ENCODE peak calls at places on chromosome 15, in five cellular contexts. One of them, this sample, is unnamed.

GRCh38 chr15:48754011-48754410 is 56.9 kb downstream of the CEP152 start:
- DNase-seq in astrocyte: peak
- DNase-seq in left lung: no peak
- DNase-seq in heart right ventricle: no peak
- DNase-seq in neural progenitor cell: no peak
- DNase-seq in this sample: peak

GRCh38 chr15:66094331-66094730 is 159.2 kb downstream of the MEGF11 start:
- DNase-seq in heart right ventricle: no peak
- DNase-seq in neural progenitor cell: no peak
- DNase-seq in astrocyte: no peak
- DNase-seq in left lung: peak
- DNase-seq in this sample: no peak

GRCh38 chr15:101618056-101618455 is 34.1 kb downstream of the TM2D3 start:
- DNase-seq in astrocyte: no peak
- DNase-seq in neural progenitor cell: no peak
- DNase-seq in heart right ventricle: no peak
- DNase-seq in left lung: no peak
- DNase-seq in this sample: no peak

GRCh38 chr15:58441376-58442070 is 9.7 kb downstream of the LIPC start:
- DNase-seq in astrocyte: peak
- DNase-seq in heart right ventricle: no peak
- DNase-seq in neural progenitor cell: no peak
- DNase-seq in left lung: no peak
- DNase-seq in this sample: peak

GRCh38 chr15:84929795-84930371 is 45.4 kb downstream of the SLC28A1 start:
- DNase-seq in heart right ventricle: no peak
- DNase-seq in astrocyte: peak
- DNase-seq in left lung: no peak
- DNase-seq in neural progenitor cell: no peak
- DNase-seq in this sample: peak

GRCh38 chr15:70240082-70240481 is 142.4 kb upstream of the TLE3 start:
- DNase-seq in left lung: no peak
- DNase-seq in astrocyte: no peak
- DNase-seq in neural progenitor cell: no peak
- DNase-seq in heart right ventricle: no peak
- DNase-seq in this sample: no peak

GRCh38 chr15:64456634-64457108 is 3.7 kb upstream of the ZNF609 start:
- DNase-seq in neural progenitor cell: no peak
- DNase-seq in left lung: no peak
- DNase-seq in heart right ventricle: no peak
- DNase-seq in astrocyte: peak
- DNase-seq in this sample: no peak

GRCh38 chr15:68346986-68347385 is 69.4 kb downstream of the FEM1B start:
- DNase-seq in left lung: no peak
- DNase-seq in astrocyte: no peak
- DNase-seq in heart right ventricle: no peak
- DNase-seq in neural progenitor cell: no peak
- DNase-seq in this sample: no peak

GRCh38 chr15:39248204-39248603 is 332.7 kb upstream of the THBS1 start:
- DNase-seq in neural progenitor cell: no peak
- DNase-seq in left lung: peak
- DNase-seq in heart right ventricle: peak
- DNase-seq in astrocyte: peak
- DNase-seq in this sample: peak

GRCh38 chr15:90231028-90232017 is 2.4 kb downstream of the CIB1 start:
- DNase-seq in heart right ventricle: no peak
- DNase-seq in neural progenitor cell: no peak
- DNase-seq in astrocyte: no peak
- DNase-seq in left lung: peak
- DNase-seq in this sample: no peak

GRCh38 chr15:76340802-76341365 is 4.3 kb downstream of the ISL2 start:
- DNase-seq in left lung: no peak
- DNase-seq in heart right ventricle: no peak
- DNase-seq in neural progenitor cell: peak
- DNase-seq in astrocyte: no peak
- DNase-seq in this sample: no peak

GRCh38 chr15:101188517-101189340 is 63.1 kb downstream of the CHSY1 start:
- DNase-seq in left lung: no peak
- DNase-seq in neural progenitor cell: no peak
- DNase-seq in astrocyte: peak
- DNase-seq in heart right ventricle: no peak
- DNase-seq in this sample: no peak

GRCh38 chr15:57743424-57743823 is 36.9 kb downstream of the POLR2M start:
- DNase-seq in heart right ventricle: no peak
- DNase-seq in neural progenitor cell: peak
- DNase-seq in left lung: no peak
- DNase-seq in astrocyte: no peak
- DNase-seq in this sample: no peak

GRCh38 chr15:39781967-39782292 is 711 bp downstream of the FSIP1 start:
- DNase-seq in heart right ventricle: no peak
- DNase-seq in neural progenitor cell: no peak
- DNase-seq in astrocyte: no peak
- DNase-seq in left lung: no peak
- DNase-seq in this sample: no peak

GRCh38 chr15:64144565-64145281 is 6.8 kb upstream of the SNX22 start:
- DNase-seq in astrocyte: no peak
- DNase-seq in heart right ventricle: no peak
- DNase-seq in neural progenitor cell: no peak
- DNase-seq in left lung: no peak
- DNase-seq in this sample: no peak

GRCh38 chr15:84856731-84857417 is 27.6 kb upstream of the SLC28A1 start:
- DNase-seq in astrocyte: no peak
- DNase-seq in left lung: no peak
- DNase-seq in neural progenitor cell: no peak
- DNase-seq in heart right ventricle: no peak
- DNase-seq in this sample: no peak

GRCh38 chr15:85837011-85837433 is 42.3 kb upstream of the KLHL25 start:
- DNase-seq in astrocyte: no peak
- DNase-seq in heart right ventricle: no peak
- DNase-seq in left lung: no peak
- DNase-seq in neural progenitor cell: no peak
- DNase-seq in this sample: no peak

GRCh38 chr15:41985236-41986160 is 13.1 kb upstream of the EHD4 start:
- DNase-seq in left lung: no peak
- DNase-seq in heart right ventricle: no peak
- DNase-seq in neural progenitor cell: no peak
- DNase-seq in astrocyte: no peak
- DNase-seq in this sample: no peak

GRCh38 chr15:63283126-63283525 is 5.7 kb downstream of the APH1B start:
- DNase-seq in heart right ventricle: peak
- DNase-seq in astrocyte: no peak
- DNase-seq in neural progenitor cell: no peak
- DNase-seq in left lung: peak
- DNase-seq in this sample: no peak

GRCh38 chr15:89531796-89532537 is 35.6 kb upstream of the RHCG start:
- DNase-seq in neural progenitor cell: no peak
- DNase-seq in left lung: no peak
- DNase-seq in astrocyte: no peak
- DNase-seq in heart right ventricle: no peak
- DNase-seq in this sample: no peak

GRCh38 chr15:31309893-31310606 is 16.6 kb upstream of the KLF13 start:
- DNase-seq in left lung: no peak
- DNase-seq in astrocyte: no peak
- DNase-seq in heart right ventricle: no peak
- DNase-seq in neural progenitor cell: no peak
- DNase-seq in this sample: no peak

GRCh38 chr15:68311859-68312557 is 34.5 kb downstream of the FEM1B start:
- DNase-seq in astrocyte: no peak
- DNase-seq in left lung: no peak
- DNase-seq in heart right ventricle: no peak
- DNase-seq in neural progenitor cell: no peak
- DNase-seq in this sample: no peak

DNA sequence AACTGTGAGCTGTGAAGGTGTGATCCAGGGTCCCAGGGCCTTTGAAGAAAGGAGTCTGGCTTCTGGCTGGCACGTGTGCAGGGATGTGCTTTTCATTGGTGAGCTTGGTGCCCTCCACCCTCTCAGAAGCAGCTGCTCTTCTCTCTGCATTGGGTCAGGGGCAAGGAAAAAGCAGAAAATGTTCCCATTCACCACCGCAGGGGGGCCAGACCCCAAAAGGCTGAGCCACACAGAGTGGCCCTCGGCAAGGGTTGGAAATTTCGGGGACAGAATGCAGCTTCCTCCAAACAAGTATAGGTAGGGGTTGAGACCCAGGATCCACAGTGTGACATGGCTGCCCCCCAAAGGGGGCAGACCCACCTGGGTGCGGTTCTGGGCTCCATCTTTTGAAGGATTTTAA is 2.5 kb downstream of the CSK start:
- DNase-seq in left lung: no peak
- DNase-seq in neural progenitor cell: no peak
- DNase-seq in astrocyte: no peak
- DNase-seq in heart right ventricle: no peak
- DNase-seq in this sample: no peak
- H3K4me3 ChIP-seq in left lung: peak
- H3K4me3 ChIP-seq in neural progenitor cell: no peak
- H3K4me3 ChIP-seq in astrocyte: no peak
- H3K4me3 ChIP-seq in heart right ventricle: no peak
- H3K4me3 ChIP-seq in this sample: no peak

DNA sequence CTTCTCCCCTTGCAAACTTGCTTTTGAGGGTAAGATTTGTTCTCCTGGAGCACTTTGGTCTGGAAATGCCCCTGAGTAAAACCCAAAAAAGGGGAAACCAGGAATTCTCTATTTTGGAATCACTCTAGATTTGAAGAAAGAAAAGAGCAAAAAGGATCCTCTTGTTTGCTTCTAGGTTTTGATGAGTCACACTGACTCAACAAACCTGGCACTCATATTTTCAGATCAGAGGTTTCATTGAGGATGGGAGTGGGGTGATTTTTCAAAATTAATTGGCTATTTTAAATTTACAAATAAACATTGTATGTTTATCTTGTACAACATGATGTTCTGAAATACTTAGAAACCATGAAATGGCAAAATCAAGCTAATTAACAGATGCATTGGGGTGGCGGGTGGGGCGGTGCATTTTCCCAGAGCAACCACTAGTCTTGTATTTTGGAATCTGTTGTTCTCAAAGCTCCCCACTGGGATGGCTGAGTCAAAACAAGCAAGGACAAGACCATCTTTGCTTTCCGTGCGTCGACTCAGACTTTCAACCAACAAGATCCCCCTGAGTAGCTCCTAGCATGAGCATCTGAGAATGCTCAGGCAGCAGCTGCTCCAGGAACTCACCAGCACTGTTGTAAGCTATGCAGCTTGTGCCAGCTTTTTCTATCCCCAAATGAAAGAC is 451.4 kb downstream of the WDR72 start:
- DNase-seq in left lung: no peak
- DNase-seq in astrocyte: no peak
- DNase-seq in heart right ventricle: no peak
- DNase-seq in neural progenitor cell: no peak
- DNase-seq in this sample: no peak
- TF ChIP-seq CTCF in left lung: no peak
- TF ChIP-seq CTCF in astrocyte: no peak
- TF ChIP-seq CTCF in heart right ventricle: no peak
- TF ChIP-seq CTCF in neural progenitor cell: peak
- TF ChIP-seq CTCF in this sample: no peak

DNA sequence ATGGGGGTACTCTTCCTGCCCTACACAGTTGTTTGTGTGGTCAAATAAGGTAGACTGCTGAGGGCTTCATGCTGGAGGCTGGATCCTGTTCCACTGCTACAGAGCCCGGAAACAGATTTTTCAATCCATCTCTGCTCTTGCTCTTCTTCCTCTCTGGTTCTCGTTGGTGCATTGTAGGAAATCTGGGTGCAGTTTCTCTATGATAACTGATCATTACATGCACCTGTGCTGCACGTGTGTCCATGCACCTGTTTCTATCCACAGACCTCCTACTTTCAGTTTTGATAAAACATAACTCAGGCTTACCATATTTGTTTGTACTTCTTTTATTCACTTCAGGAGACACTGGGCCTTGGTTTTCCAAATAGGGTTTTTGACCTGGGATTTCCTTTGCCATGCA is 21.3 kb downstream of the MINAR1 start:
- DNase-seq in astrocyte: no peak
- DNase-seq in neural progenitor cell: no peak
- DNase-seq in heart right ventricle: no peak
- DNase-seq in left lung: no peak
- DNase-seq in this sample: no peak
- H3K4me3 ChIP-seq in astrocyte: no peak
- H3K4me3 ChIP-seq in neural progenitor cell: no peak
- H3K4me3 ChIP-seq in heart right ventricle: no peak
- H3K4me3 ChIP-seq in left lung: no peak
- H3K4me3 ChIP-seq in this sample: no peak

GRCh38 chr15:91289324-91289723 is 189.3 kb downstream of the SV2B start:
- DNase-seq in left lung: no peak
- DNase-seq in neural progenitor cell: no peak
- DNase-seq in heart right ventricle: no peak
- DNase-seq in astrocyte: no peak
- DNase-seq in this sample: no peak
- TF ChIP-seq CTCF in left lung: no peak
- TF ChIP-seq CTCF in neural progenitor cell: no peak
- TF ChIP-seq CTCF in heart right ventricle: no peak
- TF ChIP-seq CTCF in astrocyte: no peak
- TF ChIP-seq CTCF in this sample: no peak

GRCh38 chr15:51971353-51972133 is at the start of gene LEO1:
- DNase-seq in astrocyte: peak
- DNase-seq in neural progenitor cell: peak
- DNase-seq in left lung: peak
- DNase-seq in heart right ventricle: peak
- DNase-seq in this sample: peak

GRCh38 chr15:51970981-51971352 is 611 bp downstream of the LEO1 start:
- DNase-seq in astrocyte: no peak
- DNase-seq in neural progenitor cell: no peak
- DNase-seq in left lung: no peak
- DNase-seq in heart right ventricle: no peak
- DNase-seq in this sample: no peak

GRCh38 chr15:51967583-51967982 is 4.0 kb downstream of the LEO1 start:
- DNase-seq in heart right ventricle: no peak
- DNase-seq in left lung: no peak
- DNase-seq in neural progenitor cell: no peak
- DNase-seq in astrocyte: no peak
- DNase-seq in this sample: no peak

GRCh38 chr15:51970132-51970817 is 1.3 kb downstream of the LEO1 start:
- DNase-seq in astrocyte: no peak
- DNase-seq in heart right ventricle: no peak
- DNase-seq in left lung: no peak
- DNase-seq in neural progenitor cell: no peak
- DNase-seq in this sample: no peak

GRCh38 chr15:51969728-51970127 is 1.9 kb downstream of the LEO1 start:
- DNase-seq in neural progenitor cell: no peak
- DNase-seq in astrocyte: peak
- DNase-seq in left lung: no peak
- DNase-seq in heart right ventricle: no peak
- DNase-seq in this sample: peak
- H3K4me3 ChIP-seq in neural progenitor cell: peak
- H3K4me3 ChIP-seq in astrocyte: no peak
- H3K4me3 ChIP-seq in left lung: no peak
- H3K4me3 ChIP-seq in heart right ventricle: no peak
- H3K4me3 ChIP-seq in this sample: no peak

DNA sequence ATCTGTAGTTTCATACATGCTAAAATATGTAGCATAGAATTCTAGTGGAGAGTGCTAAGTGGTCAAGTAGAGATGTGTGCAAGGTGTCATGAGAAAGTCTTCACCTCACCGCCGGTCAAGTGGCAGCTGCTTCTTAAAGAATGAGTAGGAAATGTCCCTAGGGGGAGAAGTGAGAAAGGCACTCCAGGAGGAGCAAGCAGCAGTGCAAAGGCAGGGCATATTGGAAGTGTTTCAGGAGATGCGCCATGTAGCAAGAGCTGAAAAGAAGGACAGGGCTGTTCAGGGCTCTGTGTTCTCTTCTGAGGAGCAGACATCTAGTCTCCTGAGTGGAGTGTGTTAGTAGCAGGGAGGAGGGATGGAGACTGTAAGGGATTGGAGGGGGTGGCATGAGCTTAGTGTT is 312.4 kb upstream of the SEMA6D start:
- DNase-seq in neural progenitor cell: no peak
- DNase-seq in left lung: no peak
- DNase-seq in astrocyte: no peak
- DNase-seq in heart right ventricle: no peak
- DNase-seq in this sample: no peak
- TF ChIP-seq CTCF in neural progenitor cell: no peak
- TF ChIP-seq CTCF in left lung: no peak
- TF ChIP-seq CTCF in astrocyte: no peak
- TF ChIP-seq CTCF in heart right ventricle: no peak
- TF ChIP-seq CTCF in this sample: no peak

This sample was measured in BJ.